ENCODE peak calls at places on chromosome 7, in five cellular contexts. P, D, Z, G and T are unnamed samples. For H3K4me1, the result is how much of the 10 kb centered on the place peaks cover.

GRCh38 chr7:1897861-1898627 is 228.0 kb downstream of the ELFN1 start:
- DNase-seq in P (no peak), D (no peak), Z (no peak), G (no peak), T (no peak)

GRCh38 chr7:1123721-1124120 is 35.8 kb downstream of the GPER1 start:
- DNase-seq in P (peak), D (peak), Z (peak), G (no peak), T (peak)

GRCh38 chr7:132857031-132857430 is 224.9 kb downstream of the CHCHD3 start:
- DNase-seq in P (no peak), D (no peak), Z (no peak), G (no peak), T (no peak)

GRCh38 chr7:36036590-36036989 is 116.5 kb upstream of the EEPD1 start:
- DNase-seq in P (peak), D (peak), Z (peak), G (no peak), T (no peak)

GRCh38 chr7:38660427-38661099 is 29.4 kb upstream of the AMPH start:
- DNase-seq in P (peak), D (peak), Z (no peak), G (no peak), T (no peak)

GRCh38 chr7:1244701-1245526 is 12.2 kb downstream of the UNCX start:
- DNase-seq in P (no peak), D (no peak), Z (no peak), G (no peak), T (no peak)

GRCh38 chr7:111532625-111533024 is 29.7 kb downstream of the IMMP2L start:
- DNase-seq in P (no peak), D (peak), Z (peak), G (no peak), T (no peak)

GRCh38 chr7:150988230-150989226 is 2.3 kb upstream of the NOS3 start:
- DNase-seq in P (no peak), D (peak), Z (peak), G (peak), T (peak)

GRCh38 chr7:30706865-30707264 is 24.6 kb upstream of the CRHR2 start:
- DNase-seq in P (no peak), D (no peak), Z (no peak), G (no peak), T (no peak)

GRCh38 chr7:77697535-77697831 is 1.2 kb downstream of the RSBN1L start:
- DNase-seq in P (no peak), D (peak), Z (peak), G (no peak), T (no peak)

DNA sequence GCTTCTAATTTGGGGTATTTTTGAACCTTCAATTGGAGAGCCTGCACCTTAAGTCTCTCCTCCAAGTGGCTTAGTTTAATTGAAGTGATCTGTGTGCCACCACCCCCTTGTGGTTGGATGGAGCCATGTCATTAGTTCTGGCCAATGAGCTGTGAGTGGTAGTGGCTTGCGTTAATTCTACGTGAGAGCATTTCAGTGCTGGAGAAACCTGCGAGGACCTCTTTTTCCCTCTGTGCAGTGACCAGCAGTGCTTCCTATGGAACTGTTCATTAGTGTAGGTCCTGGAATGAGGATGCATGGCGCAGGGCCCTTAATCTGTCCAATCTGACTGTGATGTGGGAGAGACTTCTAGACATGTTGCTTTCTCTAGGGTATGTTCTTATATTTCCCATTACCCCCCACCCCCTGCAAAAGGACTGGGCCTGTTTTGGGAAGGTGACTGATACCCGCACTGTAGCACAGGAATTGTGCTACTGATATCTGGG is 3.8 kb downstream of the HILPDA start:
- DNase-seq in P (peak), D (peak), Z (peak), G (peak), T (no peak)
- H3K4me1 ChIP-seq in P (under half), D (under half), Z (half or more), G (under half), T (under half)

DNA sequence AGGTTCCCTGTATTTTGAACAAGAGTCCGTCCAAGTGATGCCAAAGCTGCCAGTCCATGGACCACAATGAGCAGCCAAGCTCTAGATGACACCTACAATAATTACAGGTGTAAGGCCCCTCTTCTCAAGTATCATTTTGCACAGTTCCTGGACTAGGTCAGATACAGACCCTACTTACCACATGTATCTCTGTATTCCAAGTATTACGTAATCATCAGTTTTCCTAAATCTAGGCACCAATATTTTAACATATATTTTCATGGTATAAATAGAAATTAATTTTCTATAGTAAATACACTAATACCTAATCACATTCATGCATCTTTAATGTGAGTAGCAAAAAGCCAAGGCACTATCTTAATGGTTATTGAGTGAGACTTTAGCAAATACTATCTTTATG is 157.0 kb upstream of the PRSS1 start:
- DNase-seq in P (no peak), D (no peak), Z (no peak), G (no peak), T (no peak)
- H3K4me1 ChIP-seq in P (under half), D (under half), Z (under half), G (under half), T (under half)

DNA sequence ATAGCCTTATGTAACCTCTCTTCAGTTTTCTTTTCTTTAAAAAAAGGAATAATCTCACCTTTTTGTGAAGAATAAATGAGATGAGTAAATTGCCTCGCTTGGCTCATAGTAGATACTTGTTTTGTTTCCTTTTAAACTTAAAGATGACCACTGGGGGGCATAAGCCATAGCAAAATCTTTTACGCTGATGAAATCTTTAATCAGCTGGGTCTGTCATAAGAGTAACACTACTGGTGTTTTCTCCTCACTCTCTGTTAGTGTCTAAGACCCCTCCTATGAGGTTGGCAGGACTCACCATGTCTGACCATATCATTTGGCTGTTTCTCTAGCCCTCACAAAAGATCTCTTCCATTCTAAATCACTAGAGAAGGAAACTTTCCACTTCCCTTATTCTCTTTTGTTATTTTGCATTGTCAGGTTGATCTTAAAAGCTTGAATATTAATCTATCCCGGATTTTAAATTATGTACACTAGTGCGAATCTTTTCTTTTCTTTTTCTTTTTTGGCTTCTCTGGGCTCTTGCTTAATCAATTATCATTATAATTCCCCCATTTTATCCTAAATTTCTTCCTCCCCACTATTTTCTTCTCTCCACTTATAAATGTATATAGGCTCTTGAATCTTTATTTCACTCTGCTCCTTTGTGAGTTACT is 12.5 kb downstream of the STAG3 start:
- DNase-seq in P (peak), D (peak), Z (no peak), G (no peak), T (no peak)
- H3K4me1 ChIP-seq in P (under half), D (under half), Z (under half), G (under half), T (under half)

GRCh38 chr7:50339990-50340500 is 35.5 kb downstream of the IKZF1 start:
- DNase-seq in P (no peak), D (no peak), Z (no peak), G (peak), T (no peak)
- H3K4me1 ChIP-seq in P (under half), D (under half), Z (under half), G (half or more), T (under half)

DNA sequence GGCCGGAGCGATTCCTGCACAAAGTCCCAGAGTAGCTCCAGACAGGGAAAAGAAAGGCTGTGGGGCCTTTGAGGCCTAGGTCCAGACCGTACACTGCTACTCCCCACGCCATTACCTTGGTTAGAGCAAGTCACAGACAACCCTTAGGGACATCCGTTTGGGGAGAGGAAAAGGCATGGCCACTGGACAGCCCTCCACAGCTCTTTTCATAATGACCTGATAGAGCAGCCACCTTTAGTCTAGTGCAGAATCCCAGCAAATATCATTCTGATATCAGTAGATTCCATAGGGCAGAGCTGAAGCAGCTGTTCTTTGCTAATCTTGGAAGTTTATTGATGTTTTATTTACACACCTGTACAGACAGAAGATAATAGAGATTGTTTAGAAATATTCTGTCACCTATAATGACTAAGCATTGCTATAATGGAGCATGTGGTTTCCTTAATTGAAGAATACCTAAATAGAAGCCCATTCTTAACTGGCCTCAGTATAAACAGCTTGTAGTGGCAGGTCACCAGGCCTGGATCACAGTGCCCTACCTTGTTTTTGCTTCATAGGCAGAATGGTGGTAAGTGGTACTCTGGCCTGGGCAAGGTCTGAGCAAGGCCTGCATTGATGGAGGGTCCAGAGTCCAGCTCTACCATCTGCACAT is 27.9 kb downstream of the OGDH start:
- DNase-seq in P (peak), D (no peak), Z (no peak), G (no peak), T (no peak)
- H3K4me1 ChIP-seq in P (under half), D (under half), Z (half or more), G (half or more), T (under half)

GRCh38 chr7:105638942-105639495 is 57.7 kb upstream of the EFCAB10 start:
- DNase-seq in P (no peak), D (no peak), Z (no peak), G (no peak), T (no peak)
- H3K4me1 ChIP-seq in P (under half), D (half or more), Z (under half), G (under half), T (under half)